ENCODE peak calls at places on chromosomes 6 and 20, in four cellular contexts. U, Z, Y and V are unnamed samples.

GRCh38 chr6:155313602-155314091 is 637 bp downstream of the TFB1M start:
- DNase-seq in U (no peak), Z (peak; percentile 13), Y (no peak), V (peak; percentile 60)

GRCh38 chr20:44405246-44405645 is 49.7 kb downstream of the HNF4A start:
- DNase-seq in U (no peak), Z (no peak), Y (no peak), V (no peak)

GRCh38 chr6:156167289-156168076 is 609.7 kb upstream of the ARID1B start:
- DNase-seq in U (peak; percentile 75), Z (no peak), Y (peak; percentile 40), V (no peak)

GRCh38 chr6:2378891-2379652 is 133.7 kb upstream of the GMDS start:
- DNase-seq in U (no peak), Z (no peak), Y (no peak), V (peak; percentile 37)

GRCh38 chr20:52056203-52057062 is 135.1 kb downstream of the ZFP64 start:
- DNase-seq in U (no peak), Z (no peak), Y (no peak), V (no peak)

GRCh38 chr6:34233867-34234266 is 2.8 kb upstream of the HMGA1 start:
- DNase-seq in U (peak; percentile 73), Z (no peak), Y (no peak), V (no peak)

GRCh38 chr6:164035912-164036485 is 621.5 kb downstream of the QKI start:
- DNase-seq in U (no peak), Z (no peak), Y (no peak), V (no peak)

GRCh38 chr20:58091810-58092209 is 136.6 kb downstream of the ANKRD60 start:
- DNase-seq in U (no peak), Z (no peak), Y (no peak), V (no peak)

GRCh38 chr6:97049254-97050004 is 124.9 kb downstream of the KLHL32 start:
- DNase-seq in U (no peak), Z (no peak), Y (no peak), V (peak; percentile 54)

GRCh38 chr6:163572612-163573011 is 158.1 kb downstream of the QKI start:
- DNase-seq in U (no peak), Z (no peak), Y (no peak), V (peak; percentile 51)

GRCh38 chr6:113596907-113597583 is 260.1 kb upstream of the MARCKS start:
- DNase-seq in U (no peak), Z (peak; percentile 67), Y (no peak), V (peak; percentile 52)

GRCh38 chr6:154165488-154165887 is 126.4 kb downstream of the OPRM1 start:
- DNase-seq in U (no peak), Z (no peak), Y (no peak), V (no peak)

GRCh38 chr6:74607934-74608333 is 597.9 kb downstream of the COL12A1 start:
- DNase-seq in U (no peak), Z (no peak), Y (no peak), V (no peak)

GRCh38 chr6:61606500-61606899 is 679.5 kb downstream of the KHDRBS2 start:
- DNase-seq in U (no peak), Z (no peak), Y (no peak), V (no peak)

GRCh38 chr6:130965657-130966056 is 97.4 kb downstream of the EPB41L2 start:
- DNase-seq in U (no peak), Z (no peak), Y (no peak), V (no peak)

GRCh38 chr6:39884696-39885095 is 49.6 kb downstream of the MOCS1 start:
- DNase-seq in U (no peak), Z (no peak), Y (no peak), V (no peak)

GRCh38 chr6:15953152-15953880 is 175.6 kb upstream of the MYLIP start:
- DNase-seq in U (no peak), Z (no peak), Y (no peak), V (no peak)

GRCh38 chr20:56393133-56393472 is 658 bp downstream of the CSTF1 start:
- DNase-seq in U (no peak), Z (no peak), Y (no peak), V (peak; percentile 35)

GRCh38 chr6:34696189-34696738 is 303 bp downstream of the ILRUN start:
- DNase-seq in U (no peak), Z (peak; percentile 61), Y (no peak), V (peak; percentile 66)

GRCh38 chr6:116349216-116349615 is 21.5 kb upstream of the DSE start:
- DNase-seq in U (no peak), Z (no peak), Y (no peak), V (no peak)

GRCh38 chr6:106558364-106558763 is 70.9 kb downstream of the RTN4IP1 start:
- DNase-seq in U (no peak), Z (no peak), Y (no peak), V (no peak)

GRCh38 chr20:50357783-50358161 is 152.4 kb upstream of the PTPN1 start:
- DNase-seq in U (peak; percentile 66), Z (no peak), Y (no peak), V (no peak)

GRCh38 chr6:4932506-4932903 is 71.3 kb downstream of the RPP40 start:
- DNase-seq in U (no peak), Z (no peak), Y (no peak), V (no peak)

GRCh38 chr6:167513763-167514162 is 188.9 kb downstream of the TTLL2 start:
- DNase-seq in U (no peak), Z (no peak), Y (no peak), V (no peak)

GRCh38 chr20:51419646-51420045 is 122.9 kb downstream of the NFATC2 start:
- DNase-seq in U (no peak), Z (no peak), Y (no peak), V (no peak)

GRCh38 chr6:113763311-113763766 is 93.8 kb upstream of the MARCKS start:
- DNase-seq in U (no peak), Z (no peak), Y (no peak), V (no peak)

GRCh38 chr6:137654365-137654981 is 160.3 kb upstream of the OLIG3 start:
- DNase-seq in U (no peak), Z (no peak), Y (no peak), V (no peak)

GRCh38 chr20:50189681-50190250 is 864 bp upstream of the CEBPB start:
- DNase-seq in U (peak; percentile 91), Z (peak; percentile 76), Y (peak; percentile 57), V (peak; percentile 49)

GRCh38 chr20:32080783-32081182 is 28.7 kb upstream of the TM9SF4 start:
- DNase-seq in U (no peak), Z (no peak), Y (no peak), V (no peak)

GRCh38 chr6:142537612-142538478 is 236.0 kb downstream of the ADGRG6 start:
- DNase-seq in U (no peak), Z (no peak), Y (no peak), V (peak; percentile 44)

DNA sequence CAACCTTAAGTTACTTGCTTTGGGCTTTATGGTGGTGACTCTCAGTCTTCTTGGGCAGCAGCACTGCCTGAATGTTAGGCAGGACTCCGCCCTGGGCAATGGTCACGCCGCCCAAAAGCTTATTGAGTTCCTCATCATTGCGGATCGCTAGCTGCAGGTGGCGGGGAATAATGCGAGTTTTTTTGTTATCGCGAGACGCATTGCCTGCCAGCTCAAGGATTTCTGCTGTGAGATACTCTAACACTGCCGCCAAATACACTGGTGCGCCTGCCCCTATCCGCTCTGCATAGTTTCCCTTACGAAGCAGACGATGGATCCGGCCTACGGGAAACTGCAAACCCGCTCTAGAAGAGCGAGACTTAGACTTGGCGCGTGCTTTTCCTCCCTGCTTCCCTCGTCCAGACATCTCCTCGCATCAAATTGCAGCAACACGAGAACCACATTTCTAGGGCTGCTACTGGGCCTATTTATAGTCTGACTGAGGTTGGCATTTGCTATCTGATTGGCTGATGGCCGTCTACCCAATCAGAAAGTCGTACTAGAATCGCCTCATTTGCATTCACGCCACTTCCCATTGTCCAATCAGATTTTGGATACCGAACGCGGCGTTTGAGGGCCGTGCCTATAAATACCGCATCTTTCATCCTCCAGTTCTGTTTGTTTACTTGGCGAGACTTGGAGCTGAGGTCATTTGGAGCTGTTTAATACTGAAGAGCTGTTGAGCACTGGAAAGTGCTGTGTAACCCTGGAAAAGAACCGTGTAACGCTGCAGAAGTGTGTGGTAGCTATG is 28.2 kb upstream of the SLC17A4 start:
- DNase-seq in U (no peak), Z (no peak), Y (no peak), V (no peak)
- TF ChIP-seq POLR2A in U (no peak), Z (no peak), Y (no peak), V (no peak)

GRCh38 chr20:48474022-48474421 is 353.8 kb downstream of the PREX1 start:
- DNase-seq in U (no peak), Z (no peak), Y (no peak), V (no peak)
- TF ChIP-seq POLR2A in U (no peak), Z (no peak), Y (no peak), V (no peak)

GRCh38 chr20:22581437-22582385 is 2.7 kb downstream of the FOXA2 start:
- DNase-seq in U (no peak), Z (peak; percentile 54), Y (no peak), V (no peak)

GRCh38 chr20:22578221-22579118 is 5.9 kb downstream of the FOXA2 start:
- DNase-seq in U (no peak), Z (peak; percentile 77), Y (no peak), V (no peak)

GRCh38 chr20:22577515-22578220 is 6.7 kb downstream of the FOXA2 start:
- DNase-seq in U (no peak), Z (peak; percentile 80), Y (no peak), V (no peak)

GRCh38 chr20:22579119-22579427 is 5.3 kb downstream of the FOXA2 start:
- DNase-seq in U (no peak), Z (no peak), Y (no peak), V (no peak)

GRCh38 chr20:22579711-22580697 is 4.4 kb downstream of the FOXA2 start:
- DNase-seq in U (no peak), Z (peak; percentile 74), Y (no peak), V (no peak)
- TF ChIP-seq POLR2A in U (no peak), Z (peak; percentile 57), Y (no peak), V (no peak)

DNA sequence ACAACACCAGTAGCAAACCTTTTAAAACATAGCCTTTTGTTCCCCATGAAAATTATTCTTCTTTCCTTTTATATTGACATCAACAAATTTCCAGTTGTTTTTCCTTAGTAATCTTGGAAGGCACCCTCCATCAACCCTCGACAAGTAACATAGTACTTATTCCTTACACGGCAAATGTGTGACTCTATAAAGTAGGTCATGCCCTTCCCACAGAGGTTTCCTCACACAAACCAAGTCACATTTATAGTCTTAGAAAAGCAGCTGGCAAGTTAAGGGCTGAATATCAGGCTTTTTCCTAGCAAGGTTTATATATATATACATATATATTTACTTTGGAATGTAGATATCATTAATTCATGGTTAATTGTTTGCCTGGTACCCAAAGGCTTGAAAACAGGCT is 371.5 kb downstream of the SYNE1 start:
- DNase-seq in U (no peak), Z (no peak), Y (no peak), V (no peak)
- TF ChIP-seq POLR2A in U (no peak), Z (no peak), Y (no peak), V (no peak)

GRCh38 chr6:37576336-37576737 is 76.6 kb upstream of the CCDC167 start:
- DNase-seq in U (no peak), Z (no peak), Y (no peak), V (peak; percentile 32)
- TF ChIP-seq POLR2A in U (no peak), Z (no peak), Y (no peak), V (no peak)